ENCODE peak calls at places on chromosome 18, in five cellular contexts. One of them, this sample, is unnamed.

GRCh38 chr18:75923169-75923568 is 495.7 kb upstream of the SMIM21 start:
- DNase-seq in IMR-90: peak; percentile 1
- DNase-seq in mesenchymal stem cell: no peak
- DNase-seq in neuronal stem cell: no peak
- DNase-seq in H1: no peak
- DNase-seq in this sample: no peak

GRCh38 chr18:46418657-46419260 is 238.3 kb downstream of the LOXHD1 start:
- DNase-seq in neuronal stem cell: no peak
- DNase-seq in H1: no peak
- DNase-seq in IMR-90: no peak
- DNase-seq in mesenchymal stem cell: no peak
- DNase-seq in this sample: no peak

GRCh38 chr18:34358923-34359322 is 134.2 kb upstream of the NOL4 start:
- DNase-seq in neuronal stem cell: no peak
- DNase-seq in mesenchymal stem cell: no peak
- DNase-seq in H1: no peak
- DNase-seq in IMR-90: no peak
- DNase-seq in this sample: no peak

GRCh38 chr18:80232710-80233109 is 14.6 kb downstream of the PARD6G start:
- DNase-seq in neuronal stem cell: no peak
- DNase-seq in H1: no peak
- DNase-seq in IMR-90: no peak
- DNase-seq in mesenchymal stem cell: no peak
- DNase-seq in this sample: no peak

GRCh38 chr18:34801769-34802168 is 91.7 kb downstream of the DTNA start:
- DNase-seq in IMR-90: peak; percentile 72
- DNase-seq in H1: no peak
- DNase-seq in mesenchymal stem cell: peak; percentile 83
- DNase-seq in neuronal stem cell: no peak
- DNase-seq in this sample: no peak

GRCh38 chr18:56935531-56936040 is 211.3 kb upstream of the BOD1L2 start:
- DNase-seq in H1: no peak
- DNase-seq in mesenchymal stem cell: no peak
- DNase-seq in neuronal stem cell: no peak
- DNase-seq in IMR-90: no peak
- DNase-seq in this sample: no peak

GRCh38 chr18:48295586-48296311 is 113.4 kb downstream of the ZBTB7C start:
- DNase-seq in H1: no peak
- DNase-seq in mesenchymal stem cell: peak; percentile 8
- DNase-seq in IMR-90: no peak
- DNase-seq in neuronal stem cell: no peak
- DNase-seq in this sample: peak; percentile 77

GRCh38 chr18:10099539-10100140 is 185.8 kb downstream of the VAPA start:
- DNase-seq in IMR-90: peak; percentile 27
- DNase-seq in neuronal stem cell: no peak
- DNase-seq in mesenchymal stem cell: peak; percentile 17
- DNase-seq in H1: no peak
- DNase-seq in this sample: no peak

GRCh38 chr18:79396431-79397287 is 929 bp downstream of the NFATC1 start:
- DNase-seq in H1: no peak
- DNase-seq in neuronal stem cell: no peak
- DNase-seq in mesenchymal stem cell: no peak
- DNase-seq in IMR-90: peak; percentile 26
- DNase-seq in this sample: no peak

GRCh38 chr18:44770641-44771040 is 90.0 kb downstream of the SETBP1 start:
- DNase-seq in IMR-90: no peak
- DNase-seq in mesenchymal stem cell: no peak
- DNase-seq in H1: no peak
- DNase-seq in neuronal stem cell: no peak
- DNase-seq in this sample: no peak

GRCh38 chr18:75210274-75211001 is at the start of gene TSHZ1:
- DNase-seq in H1: no peak
- DNase-seq in IMR-90: peak; percentile 88
- DNase-seq in mesenchymal stem cell: peak; percentile 88
- DNase-seq in neuronal stem cell: peak; percentile 53
- DNase-seq in this sample: peak; percentile 40

GRCh38 chr18:33817096-33817495 is 239.1 kb downstream of the ASXL3 start:
- DNase-seq in H1: peak; percentile 29
- DNase-seq in neuronal stem cell: no peak
- DNase-seq in mesenchymal stem cell: peak; percentile 6
- DNase-seq in IMR-90: peak; percentile 78
- DNase-seq in this sample: no peak

GRCh38 chr18:67428805-67429204 is 87.7 kb downstream of the DSEL start:
- DNase-seq in IMR-90: peak; percentile 82
- DNase-seq in neuronal stem cell: no peak
- DNase-seq in H1: no peak
- DNase-seq in mesenchymal stem cell: no peak
- DNase-seq in this sample: no peak

GRCh38 chr18:58682429-58683069 is 11.3 kb downstream of the MALT1 start:
- DNase-seq in neuronal stem cell: no peak
- DNase-seq in IMR-90: peak; percentile 74
- DNase-seq in mesenchymal stem cell: peak; percentile 61
- DNase-seq in H1: no peak
- DNase-seq in this sample: no peak

GRCh38 chr18:52723456-52724065 is 383.6 kb downstream of the DCC start:
- DNase-seq in H1: peak; percentile 9
- DNase-seq in neuronal stem cell: peak; percentile 8
- DNase-seq in mesenchymal stem cell: no peak
- DNase-seq in IMR-90: no peak
- DNase-seq in this sample: no peak

GRCh38 chr18:79765491-79766245 is 32.1 kb upstream of the KCNG2 start:
- DNase-seq in neuronal stem cell: no peak
- DNase-seq in mesenchymal stem cell: no peak
- DNase-seq in IMR-90: peak; percentile 44
- DNase-seq in H1: no peak
- DNase-seq in this sample: no peak

GRCh38 chr18:50030146-50030545 is 164.8 kb downstream of the MYO5B start:
- DNase-seq in neuronal stem cell: no peak
- DNase-seq in IMR-90: no peak
- DNase-seq in H1: no peak
- DNase-seq in mesenchymal stem cell: no peak
- DNase-seq in this sample: no peak

GRCh38 chr18:3453540-3454364 is 3.8 kb downstream of the TGIF1 start:
- DNase-seq in neuronal stem cell: peak; percentile 61
- DNase-seq in H1: no peak
- DNase-seq in mesenchymal stem cell: peak; percentile 98
- DNase-seq in IMR-90: peak; percentile 98
- DNase-seq in this sample: no peak

GRCh38 chr18:79819951-79820351 is 22.2 kb downstream of the KCNG2 start:
- DNase-seq in mesenchymal stem cell: no peak
- DNase-seq in neuronal stem cell: no peak
- DNase-seq in H1: no peak
- DNase-seq in IMR-90: no peak
- DNase-seq in this sample: no peak

GRCh38 chr18:33578371-33579146 is 540 bp downstream of the ASXL3 start:
- DNase-seq in mesenchymal stem cell: peak; percentile 41
- DNase-seq in H1: no peak
- DNase-seq in IMR-90: no peak
- DNase-seq in neuronal stem cell: peak; percentile 51
- DNase-seq in this sample: peak; percentile 30

GRCh38 chr18:8413189-8413588 is 196.0 kb upstream of the RAB12 start:
- DNase-seq in IMR-90: no peak
- DNase-seq in mesenchymal stem cell: no peak
- DNase-seq in H1: no peak
- DNase-seq in neuronal stem cell: no peak
- DNase-seq in this sample: no peak

GRCh38 chr18:2411381-2411977 is 159.8 kb downstream of the METTL4 start:
- DNase-seq in mesenchymal stem cell: peak; percentile 54
- DNase-seq in neuronal stem cell: no peak
- DNase-seq in H1: no peak
- DNase-seq in IMR-90: peak; percentile 52
- DNase-seq in this sample: no peak

GRCh38 chr18:62828091-62828640 is 112.8 kb downstream of the PHLPP1 start:
- DNase-seq in mesenchymal stem cell: peak; percentile 28
- DNase-seq in neuronal stem cell: no peak
- DNase-seq in H1: no peak
- DNase-seq in IMR-90: peak; percentile 41
- DNase-seq in this sample: no peak

GRCh38 chr18:44803019-44803650 is 122.4 kb downstream of the SETBP1 start:
- DNase-seq in H1: no peak
- DNase-seq in mesenchymal stem cell: peak; percentile 98
- DNase-seq in neuronal stem cell: no peak
- DNase-seq in IMR-90: peak; percentile 53
- DNase-seq in this sample: no peak

GRCh38 chr18:3250237-3251107 is 2.9 kb downstream of the MYL12A start:
- DNase-seq in mesenchymal stem cell: peak; percentile 69
- DNase-seq in H1: no peak
- DNase-seq in neuronal stem cell: no peak
- DNase-seq in IMR-90: peak; percentile 80
- DNase-seq in this sample: no peak

GRCh38 chr18:5543854-5544389 is at the start of gene EPB41L3:
- DNase-seq in IMR-90: peak; percentile 20
- DNase-seq in mesenchymal stem cell: no peak
- DNase-seq in H1: no peak
- DNase-seq in neuronal stem cell: no peak
- DNase-seq in this sample: peak; percentile 57

GRCh38 chr18:5542393-5543035 is 1.3 kb downstream of the EPB41L3 start:
- DNase-seq in neuronal stem cell: no peak
- DNase-seq in IMR-90: peak; percentile 26
- DNase-seq in H1: no peak
- DNase-seq in mesenchymal stem cell: no peak
- DNase-seq in this sample: peak; percentile 47

GRCh38 chr18:5546660-5547059 is 2.9 kb upstream of the EPB41L3 start:
- DNase-seq in mesenchymal stem cell: no peak
- DNase-seq in neuronal stem cell: peak; percentile 42
- DNase-seq in H1: no peak
- DNase-seq in IMR-90: peak; percentile 62
- DNase-seq in this sample: peak; percentile 41

GRCh38 chr18:5538541-5538940 is 5.3 kb downstream of the EPB41L3 start:
- DNase-seq in neuronal stem cell: peak; percentile 27
- DNase-seq in mesenchymal stem cell: no peak
- DNase-seq in IMR-90: no peak
- DNase-seq in H1: no peak
- DNase-seq in this sample: no peak

DNA sequence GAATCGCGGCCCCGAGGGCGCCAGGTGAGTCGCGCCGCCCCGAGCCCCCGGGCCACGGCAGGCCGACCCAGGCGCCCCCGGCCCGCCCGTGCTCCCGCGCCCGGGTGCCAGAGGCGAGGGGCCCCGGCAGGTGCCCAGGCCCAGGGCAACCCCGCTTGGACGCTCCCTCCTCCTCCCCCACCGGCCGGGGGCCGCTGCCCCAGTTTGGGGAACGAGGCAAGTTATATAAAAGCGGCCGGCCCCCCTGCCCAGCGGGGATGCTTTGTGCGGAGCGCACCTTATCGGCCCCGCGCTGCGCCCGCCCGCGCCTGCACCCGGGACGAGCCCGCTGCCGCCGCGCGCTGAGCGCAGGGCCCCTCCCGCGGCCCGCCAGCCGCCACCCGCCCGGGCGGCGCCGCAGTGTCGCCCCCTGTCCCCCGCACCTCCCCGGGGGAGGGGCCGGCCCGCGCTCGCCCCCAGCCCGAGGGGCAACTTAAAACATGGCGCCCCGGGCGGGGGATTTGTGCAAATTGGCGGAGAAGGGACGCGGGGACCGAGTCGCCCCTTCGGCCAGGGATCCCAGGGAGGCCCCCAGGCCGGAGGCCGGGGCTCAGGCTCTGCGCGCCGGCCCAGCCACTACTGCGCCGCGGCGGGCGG is 643 bp downstream of the EPB41L3 start:
- DNase-seq in neuronal stem cell: peak; percentile 32
- DNase-seq in IMR-90: no peak
- DNase-seq in mesenchymal stem cell: no peak
- DNase-seq in H1: no peak
- DNase-seq in this sample: peak; percentile 55
- H4K8ac ChIP-seq in neuronal stem cell: no peak overlapping the region
- H4K8ac ChIP-seq in IMR-90: no peak overlapping the region
- H4K8ac ChIP-seq in mesenchymal stem cell: no peak overlapping the region
- H4K8ac ChIP-seq in H1: no peak overlapping the region
- H4K8ac ChIP-seq in this sample: no peak overlapping the region

DNA sequence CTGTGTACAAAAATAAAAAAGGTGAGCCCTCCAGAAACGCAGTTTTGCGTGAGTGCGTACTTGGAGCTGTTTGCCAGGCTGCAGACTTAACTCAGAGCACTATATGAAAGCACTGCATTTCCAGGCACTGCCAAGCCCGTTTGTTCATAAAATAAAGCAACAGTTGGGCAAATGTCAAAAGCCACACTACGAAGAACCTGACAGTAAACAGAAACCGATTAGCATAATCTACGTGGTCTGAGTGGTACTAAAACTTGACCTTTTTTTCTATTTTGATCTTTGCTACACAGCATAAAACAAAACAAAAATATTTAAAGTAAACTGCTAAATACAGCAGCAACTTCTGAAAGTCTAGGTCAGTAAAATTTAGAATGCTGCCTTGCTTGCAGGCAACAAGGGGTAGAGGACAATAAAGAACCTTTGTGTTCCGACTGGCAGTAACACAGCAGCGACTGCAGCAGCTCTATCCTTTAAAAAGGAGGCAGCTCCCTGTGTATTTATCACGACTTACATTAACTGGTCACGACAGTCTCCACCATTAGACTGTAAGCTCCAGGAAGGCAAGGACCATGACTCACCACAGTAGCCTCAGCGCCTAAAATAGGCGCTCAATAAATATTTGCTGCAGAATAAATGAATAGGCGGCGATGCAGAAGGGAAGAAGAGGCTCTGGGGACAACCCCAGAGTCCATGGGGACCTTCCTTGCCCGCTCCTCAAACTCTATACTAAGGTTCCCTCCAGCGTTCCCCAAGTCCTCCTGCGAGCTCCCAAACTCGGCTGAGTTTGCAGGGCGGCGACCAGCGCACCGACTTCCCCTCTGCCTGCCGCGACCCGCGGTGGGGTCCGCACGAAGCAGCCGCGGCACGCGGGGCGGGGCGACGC is 925 bp downstream of the SS18 start:
- DNase-seq in neuronal stem cell: peak; percentile 35
- DNase-seq in mesenchymal stem cell: peak; percentile 70
- DNase-seq in IMR-90: peak; percentile 49
- DNase-seq in H1: no peak
- DNase-seq in this sample: peak; percentile 46
- H2BK5ac ChIP-seq in neuronal stem cell: peak overlapping the region; percentile 98
- H2BK5ac ChIP-seq in mesenchymal stem cell: peak overlapping the region; percentile 99
- H2BK5ac ChIP-seq in IMR-90: peak overlapping the region; percentile 55
- H2BK5ac ChIP-seq in H1: no peak overlapping the region
- H2BK5ac ChIP-seq in this sample: no peak overlapping the region

DNA sequence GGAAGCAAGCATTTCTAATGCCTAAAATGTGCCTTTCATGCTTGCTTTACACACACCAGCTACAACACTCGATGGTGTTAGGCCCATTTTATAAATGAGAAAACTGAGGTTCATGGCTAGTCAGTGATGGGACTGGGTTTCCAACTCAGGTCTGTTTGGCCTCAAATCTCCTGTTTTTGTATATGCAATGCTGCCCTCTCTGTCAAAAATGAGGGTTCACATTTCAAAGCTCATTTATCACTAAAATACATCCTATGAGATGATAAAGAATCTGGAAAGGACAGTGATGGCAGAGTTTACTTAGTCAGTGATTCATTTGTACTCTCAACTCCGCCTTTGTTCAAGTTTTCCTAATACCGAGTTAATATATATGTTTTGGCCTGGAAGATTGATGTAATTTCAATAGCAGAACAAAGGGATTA is 92.3 kb downstream of the KCTD1 start:
- DNase-seq in H1: no peak
- DNase-seq in neuronal stem cell: no peak
- DNase-seq in mesenchymal stem cell: no peak
- DNase-seq in IMR-90: no peak
- DNase-seq in this sample: no peak
- H3K4me1 ChIP-seq in H1: peaks cover 5% of the 10 kb centered on the region
- H3K4me1 ChIP-seq in neuronal stem cell: no peaks in the 10 kb centered on the region
- H3K4me1 ChIP-seq in mesenchymal stem cell: peaks cover 16% of the 10 kb centered on the region
- H3K4me1 ChIP-seq in IMR-90: peaks cover 9% of the 10 kb centered on the region
- H3K4me1 ChIP-seq in this sample: peaks cover 3% of the 10 kb centered on the region

GRCh38 chr18:36441426-36441870 is 143.9 kb downstream of the FHOD3 start:
- DNase-seq in mesenchymal stem cell: no peak
- DNase-seq in H1: no peak
- DNase-seq in neuronal stem cell: no peak
- DNase-seq in IMR-90: no peak
- DNase-seq in this sample: no peak
- H4K8ac ChIP-seq in mesenchymal stem cell: no peak overlapping the region
- H4K8ac ChIP-seq in H1: no peak overlapping the region
- H4K8ac ChIP-seq in neuronal stem cell: no peak overlapping the region
- H4K8ac ChIP-seq in IMR-90: peak overlapping the region; percentile 44
- H4K8ac ChIP-seq in this sample: no peak overlapping the region

This sample was measured in H9.